ENCODE peak calls at places on chromosomes 11 and 22, in five cellular contexts. S, V, X, U and L are unnamed samples.

GRCh38 chr11:99320769-99321290 is 300.1 kb downstream of the CNTN5 start:
- DNase-seq in S (no peak), V (no peak), X (no peak), U (peak; percentile 54), L (no peak)

GRCh38 chr22:48278620-48279464 is 1516.4 kb downstream of the TBC1D22A start:
- DNase-seq in S (no peak), V (no peak), X (no peak), U (no peak), L (no peak)

GRCh38 chr11:10984250-10984649 is 126.4 kb upstream of the ZBED5 start:
- DNase-seq in S (no peak), V (no peak), X (no peak), U (no peak), L (no peak)

GRCh38 chr11:58788355-58789023 is 56.0 kb downstream of the GLYATL2 start:
- DNase-seq in S (peak; percentile 61), V (peak; percentile 54), X (no peak), U (peak; percentile 69), L (peak; percentile 54)

GRCh38 chr11:111193924-111194490 is 51.5 kb upstream of the POU2AF2 start:
- DNase-seq in S (no peak), V (no peak), X (no peak), U (peak; percentile 33), L (peak; percentile 53)

GRCh38 chr11:17578296-17578695 is 31.2 kb downstream of the OTOG start:
- DNase-seq in S (no peak), V (no peak), X (no peak), U (no peak), L (no peak)

GRCh38 chr11:45285289-45285828 is 782 bp downstream of the SYT13 start:
- DNase-seq in S (no peak), V (no peak), X (no peak), U (no peak), L (no peak)

GRCh38 chr11:17822021-17822781 is 87.6 kb downstream of the KCNC1 start:
- DNase-seq in S (peak; percentile 82), V (no peak), X (peak; percentile 37), U (peak; percentile 76), L (peak; percentile 81)

GRCh38 chr11:22878039-22878438 is 17.8 kb upstream of the CCDC179 start:
- DNase-seq in S (no peak), V (no peak), X (no peak), U (no peak), L (no peak)

GRCh38 chr11:89119426-89119825 is 53.6 kb upstream of the GRM5 start:
- DNase-seq in S (no peak), V (no peak), X (no peak), U (no peak), L (no peak)

GRCh38 chr11:12806113-12806512 is 131.9 kb downstream of the TEAD1 start:
- DNase-seq in S (peak; percentile 48), V (no peak), X (no peak), U (peak; percentile 68), L (no peak)

GRCh38 chr22:19679476-19680099 is 34.7 kb upstream of the SEPTIN5 start:
- DNase-seq in S (no peak), V (peak; percentile 54), X (no peak), U (no peak), L (peak; percentile 32)

GRCh38 chr11:1194977-1195689 is 27.7 kb upstream of the MUC5B start:
- DNase-seq in S (no peak), V (peak; percentile 11), X (no peak), U (no peak), L (no peak)

GRCh38 chr11:111069076-111069475 is 176.4 kb upstream of the POU2AF2 start:
- DNase-seq in S (peak; percentile 81), V (no peak), X (peak; percentile 18), U (peak; percentile 92), L (peak; percentile 80)

GRCh38 chr22:47269689-47270088 is 507.2 kb downstream of the TBC1D22A start:
- DNase-seq in S (no peak), V (no peak), X (no peak), U (no peak), L (no peak)

GRCh38 chr11:134802116-134802515 is 390.1 kb upstream of the B3GAT1 start:
- DNase-seq in S (no peak), V (no peak), X (no peak), U (no peak), L (no peak)

GRCh38 chr11:22459053-22459452 is 120.9 kb downstream of the SLC17A6 start:
- DNase-seq in S (peak; percentile 79), V (no peak), X (no peak), U (peak; percentile 92), L (peak; percentile 2)

GRCh38 chr11:47534707-47535251 is 18.2 kb downstream of the CELF1 start:
- DNase-seq in S (no peak), V (no peak), X (no peak), U (no peak), L (no peak)

GRCh38 chr11:125084057-125084416 is 20.9 kb downstream of the SLC37A2 start:
- DNase-seq in S (no peak), V (no peak), X (no peak), U (no peak), L (no peak)

GRCh38 chr22:23305922-23306374 is 125.6 kb downstream of the BCR start:
- DNase-seq in S (peak; percentile 81), V (no peak), X (no peak), U (peak; percentile 96), L (peak; percentile 79)

GRCh38 chr11:13355191-13355590 is 77.6 kb downstream of the BMAL1 start:
- DNase-seq in S (no peak), V (no peak), X (no peak), U (no peak), L (no peak)

GRCh38 chr11:125410091-125410490 is 86.0 kb downstream of the FEZ1 start:
- DNase-seq in S (no peak), V (no peak), X (no peak), U (peak; percentile 35), L (no peak)

GRCh38 chr22:17707526-17707925 is 66.7 kb downstream of the BID start:
- DNase-seq in S (no peak), V (no peak), X (no peak), U (peak; percentile 44), L (no peak)

GRCh38 chr11:5626191-5626590 is 1.4 kb downstream of the TRIM34 start:
- DNase-seq in S (peak; percentile 70), V (no peak), X (no peak), U (peak; percentile 53), L (peak; percentile 31)

GRCh38 chr11:12968101-12968500 is 41.0 kb upstream of the RASSF10 start:
- DNase-seq in S (no peak), V (no peak), X (no peak), U (no peak), L (no peak)

GRCh38 chr22:44352378-44353062 is 39.8 kb upstream of the SHISAL1 start:
- DNase-seq in S (no peak), V (no peak), X (no peak), U (no peak), L (no peak)

GRCh38 chr22:21832291-21833290 is 34.9 kb downstream of the MAPK1 start:
- DNase-seq in S (peak; percentile 9), V (no peak), X (no peak), U (no peak), L (peak; percentile 23)

GRCh38 chr11:45649544-45650165 is 15.8 kb downstream of the CHST1 start:
- DNase-seq in S (no peak), V (no peak), X (no peak), U (no peak), L (no peak)

GRCh38 chr22:37383342-37383741 is 43.9 kb downstream of the ELFN2 start:
- DNase-seq in S (peak; percentile 16), V (no peak), X (no peak), U (no peak), L (no peak)

GRCh38 chr22:42662114-42663021 is 13.2 kb upstream of the CYB5R3 start:
- DNase-seq in S (peak; percentile 53), V (peak; percentile 84), X (no peak), U (peak; percentile 74), L (no peak)
- H3K4me3 ChIP-seq in S (peak overlapping the region; percentile 63), V (no peak overlapping the region), X (peak overlapping the region; percentile 68), U (peak overlapping the region; percentile 62), L (peak overlapping the region; percentile 64)

DNA sequence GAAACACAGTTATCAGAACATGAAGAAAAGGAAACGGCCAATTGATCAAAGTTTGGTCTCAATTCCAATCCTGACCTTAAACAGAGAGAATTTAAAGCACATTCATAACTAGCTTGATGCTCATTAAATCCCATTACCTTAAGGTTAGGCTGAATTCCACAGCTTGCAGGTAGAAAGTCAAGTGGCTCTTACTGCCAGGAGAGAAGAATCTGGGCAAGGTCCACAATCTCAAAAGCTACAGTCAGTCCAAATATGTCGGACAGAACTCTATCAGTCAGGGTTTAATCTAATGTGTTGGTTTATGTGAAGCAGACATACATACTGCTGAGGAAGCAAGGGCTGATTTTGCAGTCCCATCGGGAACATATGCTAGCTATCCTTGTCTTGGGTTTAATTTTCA is 348.8 kb downstream of the SOX6 start:
- DNase-seq in S (no peak), V (no peak), X (no peak), U (no peak), L (no peak)
- H3K4me3 ChIP-seq in S (no peak overlapping the region), V (no peak overlapping the region), X (no peak overlapping the region), U (no peak overlapping the region), L (no peak overlapping the region)

GRCh38 chr11:61601512-61601911 is 20.6 kb upstream of the SYT7 start:
- DNase-seq in S (no peak), V (no peak), X (no peak), U (no peak), L (no peak)

GRCh38 chr11:61596990-61597389 is 16.1 kb upstream of the SYT7 start:
- DNase-seq in S (no peak), V (no peak), X (no peak), U (no peak), L (no peak)

GRCh38 chr11:61598383-61598782 is 17.5 kb upstream of the SYT7 start:
- DNase-seq in S (no peak), V (no peak), X (no peak), U (no peak), L (no peak)

GRCh38 chr11:61599968-61600710 is 19.3 kb upstream of the SYT7 start:
- DNase-seq in S (no peak), V (no peak), X (no peak), U (no peak), L (no peak)

GRCh38 chr11:61598886-61599868 is 18.3 kb upstream of the SYT7 start:
- DNase-seq in S (peak; percentile 70), V (no peak), X (no peak), U (peak; percentile 68), L (peak; percentile 64)
- H3K4me3 ChIP-seq in S (no peak overlapping the region), V (no peak overlapping the region), X (no peak overlapping the region), U (no peak overlapping the region), L (no peak overlapping the region)

GRCh38 chr11:72720047-72720446 is 32.2 kb downstream of the ARAP1 start:
- DNase-seq in S (no peak), V (no peak), X (no peak), U (no peak), L (no peak)
- H3K4me3 ChIP-seq in S (no peak overlapping the region), V (no peak overlapping the region), X (peak overlapping the region; percentile 80), U (peak overlapping the region; percentile 71), L (peak overlapping the region; percentile 64)

GRCh38 chr11:4541071-4541470 is 3.9 kb upstream of the OR52M1 start:
- DNase-seq in S (no peak), V (no peak), X (no peak), U (no peak), L (no peak)
- H3K4me3 ChIP-seq in S (no peak overlapping the region), V (no peak overlapping the region), X (no peak overlapping the region), U (no peak overlapping the region), L (no peak overlapping the region)

GRCh38 chr22:43200555-43200954 is 13.6 kb upstream of the TTLL12 start:
- DNase-seq in S (no peak), V (no peak), X (no peak), U (no peak), L (no peak)
- H3K4me3 ChIP-seq in S (no peak overlapping the region), V (no peak overlapping the region), X (no peak overlapping the region), U (no peak overlapping the region), L (no peak overlapping the region)